ENCODE peak calls at places on chromosomes 4 and X, in eight cellular contexts. One of them, this sample, is unnamed.

GRCh38 chr4:150140774-150141400 is 62.6 kb downstream of the DCLK2 start:
- DNase-seq in tibial nerve: no peak
- DNase-seq in stomach: no peak
- DNase-seq in sigmoid colon: no peak
- DNase-seq in K562: no peak
- DNase-seq in transverse colon: no peak
- DNase-seq in ovary: no peak
- DNase-seq in A549: no peak
- DNase-seq in this sample: no peak

GRCh38 chrX:13888284-13888683 is 71.4 kb upstream of the GPM6B start:
- DNase-seq in tibial nerve: no peak
- DNase-seq in stomach: no peak
- DNase-seq in sigmoid colon: no peak
- DNase-seq in K562: no peak
- DNase-seq in transverse colon: no peak
- DNase-seq in ovary: no peak
- DNase-seq in A549: no peak
- DNase-seq in this sample: no peak

GRCh38 chrX:40244116-40244515 is 146.4 kb upstream of the BCOR start:
- DNase-seq in tibial nerve: no peak
- DNase-seq in stomach: no peak
- DNase-seq in sigmoid colon: no peak
- DNase-seq in K562: no peak
- DNase-seq in transverse colon: no peak
- DNase-seq in ovary: no peak
- DNase-seq in A549: no peak
- DNase-seq in this sample: no peak

GRCh38 chr4:48575964-48576363 is 85.9 kb downstream of the ZAR1 start:
- DNase-seq in tibial nerve: no peak
- DNase-seq in stomach: no peak
- DNase-seq in sigmoid colon: no peak
- DNase-seq in K562: no peak
- DNase-seq in transverse colon: no peak
- DNase-seq in ovary: no peak
- DNase-seq in A549: no peak
- DNase-seq in this sample: no peak

GRCh38 chr4:95510145-95510544 is 38.6 kb downstream of the UNC5C start:
- DNase-seq in tibial nerve: no peak
- DNase-seq in stomach: no peak
- DNase-seq in sigmoid colon: no peak
- DNase-seq in K562: peak; percentile 8
- DNase-seq in transverse colon: no peak
- DNase-seq in ovary: no peak
- DNase-seq in A549: no peak
- DNase-seq in this sample: no peak

GRCh38 chrX:345020-345925 is 26.7 kb upstream of the GTPBP6 start:
- DNase-seq in tibial nerve: no peak
- DNase-seq in stomach: no peak
- DNase-seq in sigmoid colon: peak; percentile 52
- DNase-seq in K562: no peak
- DNase-seq in transverse colon: no peak
- DNase-seq in ovary: peak; percentile 21
- DNase-seq in A549: no peak
- DNase-seq in this sample: peak; percentile 18

GRCh38 chr4:30728291-30728690 is 8.1 kb downstream of the PCDH7 start:
- DNase-seq in tibial nerve: no peak
- DNase-seq in stomach: no peak
- DNase-seq in sigmoid colon: no peak
- DNase-seq in K562: no peak
- DNase-seq in transverse colon: no peak
- DNase-seq in ovary: no peak
- DNase-seq in A549: no peak
- DNase-seq in this sample: no peak

GRCh38 chrX:56726609-56727008 is 2.4 kb upstream of the NBDY start:
- DNase-seq in tibial nerve: no peak
- DNase-seq in stomach: no peak
- DNase-seq in sigmoid colon: no peak
- DNase-seq in K562: peak; percentile 21
- DNase-seq in transverse colon: no peak
- DNase-seq in ovary: no peak
- DNase-seq in A549: peak; percentile 24
- DNase-seq in this sample: peak; percentile 6

GRCh38 chr4:99395595-99396364 is 39.4 kb downstream of the ADH7 start:
- DNase-seq in tibial nerve: no peak
- DNase-seq in stomach: no peak
- DNase-seq in sigmoid colon: no peak
- DNase-seq in K562: no peak
- DNase-seq in transverse colon: no peak
- DNase-seq in ovary: no peak
- DNase-seq in A549: no peak
- DNase-seq in this sample: no peak

GRCh38 chrX:78237127-78237526 is 90.3 kb downstream of the CYSLTR1 start:
- DNase-seq in tibial nerve: no peak
- DNase-seq in stomach: no peak
- DNase-seq in sigmoid colon: no peak
- DNase-seq in K562: no peak
- DNase-seq in transverse colon: no peak
- DNase-seq in ovary: no peak
- DNase-seq in A549: no peak
- DNase-seq in this sample: no peak

GRCh38 chrX:123399709-123400108 is 215.6 kb downstream of the GRIA3 start:
- DNase-seq in tibial nerve: no peak
- DNase-seq in stomach: no peak
- DNase-seq in sigmoid colon: no peak
- DNase-seq in K562: no peak
- DNase-seq in transverse colon: no peak
- DNase-seq in ovary: no peak
- DNase-seq in A549: no peak
- DNase-seq in this sample: no peak

GRCh38 chr4:177579649-177580048 is 137.4 kb upstream of the AGA start:
- DNase-seq in tibial nerve: no peak
- DNase-seq in stomach: no peak
- DNase-seq in sigmoid colon: no peak
- DNase-seq in K562: no peak
- DNase-seq in transverse colon: no peak
- DNase-seq in ovary: no peak
- DNase-seq in A549: no peak
- DNase-seq in this sample: no peak

GRCh38 chrX:107935664-107936433 is 46.3 kb downstream of the TEX13B start:
- DNase-seq in tibial nerve: no peak
- DNase-seq in stomach: no peak
- DNase-seq in sigmoid colon: no peak
- DNase-seq in K562: no peak
- DNase-seq in transverse colon: no peak
- DNase-seq in ovary: no peak
- DNase-seq in A549: no peak
- DNase-seq in this sample: peak; percentile 15

GRCh38 chrX:23434356-23434884 is 99.8 kb downstream of the PTCHD1 start:
- DNase-seq in tibial nerve: peak; percentile 72
- DNase-seq in stomach: peak; percentile 84
- DNase-seq in sigmoid colon: peak; percentile 91
- DNase-seq in K562: no peak
- DNase-seq in transverse colon: peak; percentile 46
- DNase-seq in ovary: peak; percentile 58
- DNase-seq in A549: no peak
- DNase-seq in this sample: peak; percentile 84

GRCh38 chr4:185143596-185143969 is 517 bp downstream of the SLC25A4 start:
- DNase-seq in tibial nerve: no peak
- DNase-seq in stomach: peak; percentile 47
- DNase-seq in sigmoid colon: peak; percentile 96
- DNase-seq in K562: peak; percentile 19
- DNase-seq in transverse colon: peak; percentile 58
- DNase-seq in ovary: peak; percentile 63
- DNase-seq in A549: no peak
- DNase-seq in this sample: peak; percentile 79

GRCh38 chr4:156981262-156981661 is 9.7 kb upstream of the PDGFC start:
- DNase-seq in tibial nerve: no peak
- DNase-seq in stomach: no peak
- DNase-seq in sigmoid colon: no peak
- DNase-seq in K562: no peak
- DNase-seq in transverse colon: no peak
- DNase-seq in ovary: no peak
- DNase-seq in A549: no peak
- DNase-seq in this sample: no peak

GRCh38 chr4:40630335-40631021 is 814 bp upstream of the RBM47 start:
- DNase-seq in tibial nerve: peak; percentile 24
- DNase-seq in stomach: peak; percentile 87
- DNase-seq in sigmoid colon: peak; percentile 74
- DNase-seq in K562: no peak
- DNase-seq in transverse colon: peak; percentile 80
- DNase-seq in ovary: peak; percentile 55
- DNase-seq in A549: peak; percentile 28
- DNase-seq in this sample: peak; percentile 38

GRCh38 chr4:40629401-40630334 is at the start of gene RBM47:
- DNase-seq in tibial nerve: no peak
- DNase-seq in stomach: peak; percentile 86
- DNase-seq in sigmoid colon: peak; percentile 73
- DNase-seq in K562: no peak
- DNase-seq in transverse colon: peak; percentile 89
- DNase-seq in ovary: peak; percentile 80
- DNase-seq in A549: no peak
- DNase-seq in this sample: peak; percentile 65

GRCh38 chr4:40627540-40627939 is 2.1 kb downstream of the RBM47 start:
- DNase-seq in tibial nerve: no peak
- DNase-seq in stomach: no peak
- DNase-seq in sigmoid colon: no peak
- DNase-seq in K562: no peak
- DNase-seq in transverse colon: no peak
- DNase-seq in ovary: no peak
- DNase-seq in A549: no peak
- DNase-seq in this sample: no peak

GRCh38 chr4:40626183-40626990 is 3.3 kb downstream of the RBM47 start:
- DNase-seq in tibial nerve: no peak
- DNase-seq in stomach: no peak
- DNase-seq in sigmoid colon: no peak
- DNase-seq in K562: no peak
- DNase-seq in transverse colon: no peak
- DNase-seq in ovary: no peak
- DNase-seq in A549: no peak
- DNase-seq in this sample: no peak

DNA sequence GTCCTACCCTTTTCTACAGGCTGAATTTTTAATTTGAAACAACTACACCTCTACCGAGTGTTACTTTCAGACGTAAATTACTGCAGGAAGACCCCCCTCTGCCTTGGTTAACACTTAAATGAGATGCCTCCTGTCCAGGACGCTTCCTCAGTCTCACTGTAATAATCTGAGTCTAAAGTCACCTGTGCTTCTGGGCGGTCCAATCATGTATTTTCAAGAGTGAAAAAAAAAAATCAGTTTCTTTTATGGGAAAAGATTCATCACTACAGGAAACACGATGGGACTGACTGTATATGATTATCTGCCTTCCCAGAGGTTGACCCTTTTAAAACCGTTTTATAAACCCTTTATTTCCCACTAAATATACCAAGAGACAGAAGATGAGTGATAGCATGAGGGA is 776 bp downstream of the RBM47 start:
- DNase-seq in tibial nerve: no peak
- DNase-seq in stomach: no peak
- DNase-seq in sigmoid colon: no peak
- DNase-seq in K562: no peak
- DNase-seq in transverse colon: no peak
- DNase-seq in ovary: no peak
- DNase-seq in A549: no peak
- DNase-seq in this sample: no peak
- H3K4me3 ChIP-seq in tibial nerve: peak overlapping the region; percentile 56
- H3K4me3 ChIP-seq in stomach: peak overlapping the region; percentile 56
- H3K4me3 ChIP-seq in sigmoid colon: peak overlapping the region; percentile 46
- H3K4me3 ChIP-seq in K562: no peak overlapping the region
- H3K4me3 ChIP-seq in transverse colon: peak overlapping the region; percentile 33
- H3K4me3 ChIP-seq in ovary: peak overlapping the region; percentile 42
- H3K4me3 ChIP-seq in A549: peak overlapping the region; percentile 66
- H3K4me3 ChIP-seq in this sample: peak overlapping the region; percentile 48

GRCh38 chrX:41785685-41786084 is 61.7 kb downstream of the GPR82 start:
- DNase-seq in tibial nerve: no peak
- DNase-seq in stomach: no peak
- DNase-seq in sigmoid colon: no peak
- DNase-seq in K562: no peak
- DNase-seq in transverse colon: no peak
- DNase-seq in ovary: no peak
- DNase-seq in A549: no peak
- DNase-seq in this sample: no peak

GRCh38 chrX:41779941-41780340 is 56.0 kb downstream of the GPR82 start:
- DNase-seq in tibial nerve: no peak
- DNase-seq in stomach: no peak
- DNase-seq in sigmoid colon: no peak
- DNase-seq in K562: no peak
- DNase-seq in transverse colon: no peak
- DNase-seq in ovary: no peak
- DNase-seq in A549: no peak
- DNase-seq in this sample: no peak

GRCh38 chrX:41779058-41779564 is 55.1 kb downstream of the GPR82 start:
- DNase-seq in tibial nerve: no peak
- DNase-seq in stomach: no peak
- DNase-seq in sigmoid colon: no peak
- DNase-seq in K562: no peak
- DNase-seq in transverse colon: no peak
- DNase-seq in ovary: no peak
- DNase-seq in A549: peak; percentile 22
- DNase-seq in this sample: no peak

DNA sequence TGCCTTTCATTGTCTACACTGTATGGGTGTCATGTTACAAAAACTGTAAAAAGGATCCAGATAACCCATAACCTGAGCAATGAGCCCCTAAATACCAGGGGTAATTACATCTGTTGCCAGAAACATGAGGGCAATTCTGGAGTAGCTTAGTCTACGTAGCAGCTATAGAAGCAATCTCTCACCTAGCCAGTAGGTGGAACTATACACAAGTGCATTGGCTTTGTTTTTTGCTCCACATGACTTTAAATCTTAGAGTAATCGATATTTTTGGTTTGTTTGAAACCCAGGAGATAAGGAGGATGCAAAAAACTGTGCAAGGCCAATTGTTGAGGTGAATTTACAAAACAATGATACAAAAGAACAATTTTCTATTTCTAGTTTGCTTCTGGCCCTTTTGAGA is 57.5 kb downstream of the GPR82 start:
- DNase-seq in tibial nerve: no peak
- DNase-seq in stomach: no peak
- DNase-seq in sigmoid colon: no peak
- DNase-seq in K562: peak; percentile 15
- DNase-seq in transverse colon: no peak
- DNase-seq in ovary: no peak
- DNase-seq in A549: peak; percentile 31
- DNase-seq in this sample: no peak
- TF ChIP-seq POLR2A in tibial nerve: no peak
- TF ChIP-seq POLR2A in stomach: no peak
- TF ChIP-seq POLR2A in sigmoid colon: no peak
- TF ChIP-seq POLR2A in K562: no peak
- TF ChIP-seq POLR2A in transverse colon: no peak
- TF ChIP-seq POLR2A in ovary: no peak
- TF ChIP-seq POLR2A in A549: no peak
- TF ChIP-seq POLR2A in this sample: no peak

GRCh38 chr4:38677466-38677865 is 13.5 kb downstream of the KLF3 start:
- DNase-seq in tibial nerve: no peak
- DNase-seq in stomach: no peak
- DNase-seq in sigmoid colon: no peak
- DNase-seq in K562: no peak
- DNase-seq in transverse colon: no peak
- DNase-seq in ovary: no peak
- DNase-seq in A549: no peak
- DNase-seq in this sample: no peak
- H3K4me1 ChIP-seq in tibial nerve: peaks cover 65% of the 10 kb centered on the region
- H3K4me1 ChIP-seq in stomach: peaks cover 100% of the 10 kb centered on the region
- H3K4me1 ChIP-seq in sigmoid colon: no peaks in the 10 kb centered on the region
- H3K4me1 ChIP-seq in K562: peaks cover 28% of the 10 kb centered on the region
- H3K4me1 ChIP-seq in transverse colon: peaks cover 92% of the 10 kb centered on the region
- H3K4me1 ChIP-seq in ovary: peaks cover 28% of the 10 kb centered on the region
- H3K4me1 ChIP-seq in A549: peaks cover 37% of the 10 kb centered on the region
- H3K4me1 ChIP-seq in this sample: peaks cover 75% of the 10 kb centered on the region

GRCh38 chrX:106286053-106286650 is 118.0 kb downstream of the PWWP3B start:
- DNase-seq in tibial nerve: no peak
- DNase-seq in stomach: no peak
- DNase-seq in sigmoid colon: no peak
- DNase-seq in K562: no peak
- DNase-seq in transverse colon: no peak
- DNase-seq in ovary: no peak
- DNase-seq in A549: no peak
- DNase-seq in this sample: no peak
- H3K4me3 ChIP-seq in tibial nerve: no peak overlapping the region
- H3K4me3 ChIP-seq in stomach: no peak overlapping the region
- H3K4me3 ChIP-seq in sigmoid colon: no peak overlapping the region
- H3K4me3 ChIP-seq in K562: no peak overlapping the region
- H3K4me3 ChIP-seq in transverse colon: no peak overlapping the region
- H3K4me3 ChIP-seq in ovary: no peak overlapping the region
- H3K4me3 ChIP-seq in A549: no peak overlapping the region
- H3K4me3 ChIP-seq in this sample: no peak overlapping the region